ENCODE peak calls at places on chromosomes 5 and 9, in ten cellular contexts. Q, Y, H, G, C, E, L, M, O and A are unnamed samples.

GRCh38 chr9:2157277-2158105 is 142.3 kb downstream of the SMARCA2 start:
- DNase-seq in O (peak), G (peak), H (no peak), Q (no peak), E (peak), L (peak), M (peak), Y (peak), C (peak), A (no peak)

GRCh38 chr9:135343733-135344522 is 135.7 kb upstream of the PPP1R26 start:
- DNase-seq in Y (peak), C (peak), L (peak), Q (no peak), E (peak), M (peak), H (no peak), O (peak), G (no peak), A (peak)

GRCh38 chr5:127256886-127257597 is 33.6 kb upstream of the MEGF10 start:
- DNase-seq in Y (no peak), G (no peak), H (no peak), O (no peak), Q (no peak), L (no peak), M (no peak), E (no peak), C (no peak), A (no peak)

GRCh38 chr9:14180077-14180941 is 133.6 kb downstream of the NFIB start:
- DNase-seq in Y (no peak), L (no peak), C (no peak), E (no peak), Q (no peak), H (no peak), M (no peak), G (peak), O (no peak), A (peak)

GRCh38 chr5:84549054-84549453 is 164.4 kb upstream of the EDIL3 start:
- DNase-seq in E (no peak), M (no peak), C (no peak), G (no peak), Q (no peak), H (no peak), Y (no peak), O (no peak), L (no peak), A (no peak)

GRCh38 chr9:128899566-128900322 is 17.8 kb downstream of the LRRC8A start:
- DNase-seq in E (no peak), M (no peak), O (peak), Y (no peak), Q (no peak), H (no peak), G (no peak), L (no peak), C (no peak), A (no peak)

GRCh38 chr5:71882826-71883744 is 164.0 kb downstream of the CARTPT start:
- DNase-seq in C (no peak), L (peak), E (no peak), H (peak), Q (no peak), M (no peak), O (no peak), G (no peak), Y (peak), A (no peak)

GRCh38 chr9:6616976-6617375 is 28.6 kb downstream of the GLDC start:
- DNase-seq in Q (no peak), Y (no peak), O (no peak), L (no peak), M (no peak), E (no peak), H (no peak), C (no peak), G (no peak), A (no peak)

GRCh38 chr9:131860430-131860829 is 120.6 kb upstream of the RAPGEF1 start:
- DNase-seq in E (no peak), G (no peak), L (no peak), C (no peak), Y (no peak), Q (no peak), M (no peak), O (no peak), H (no peak), A (no peak)